ENCODE peak calls at places on chromosomes 3 and 15, in ten cellular contexts. K is heart right ventricle, S is fibroblast of lung, D is mammary epithelial cell, E is pancreas, N is endothelial cell, W is astrocyte of the cerebellum, G is PC-3, P is MCF 10A, R is neural crest cell. L is an unnamed sample.

GRCh38 chr3:45064512-45065372 is 38.6 kb downstream of the CLEC3B start:
- DNase-seq in K (no peak), S (peak), D (peak), E (no peak), N (no peak), W (no peak), G (peak), P (peak), R (no peak), L (peak)

GRCh38 chr3:149603126-149604074 is 54.4 kb downstream of the WWTR1 start:
- DNase-seq in K (no peak), S (peak), D (no peak), E (no peak), N (no peak), W (no peak), G (no peak), P (peak), R (no peak), L (no peak)

GRCh38 chr3:48851407-48851806 is 3.7 kb upstream of the PRKAR2A start:
- DNase-seq in K (no peak), S (peak), D (no peak), E (no peak), N (no peak), W (peak), G (no peak), P (no peak), R (peak), L (no peak)

GRCh38 chr3:55911256-55911655 is 424.1 kb upstream of the WNT5A start:
- DNase-seq in K (no peak), S (no peak), D (no peak), E (no peak), N (no peak), W (no peak), G (no peak), P (no peak), R (no peak), L (no peak)

GRCh38 chr3:66095295-66096001 is 56.7 kb upstream of the MAGI1 start:
- DNase-seq in K (no peak), S (no peak), D (no peak), E (no peak), N (no peak), W (no peak), G (no peak), P (no peak), R (no peak), L (no peak)

GRCh38 chr3:64242435-64242834 is 17.2 kb upstream of the PRICKLE2 start:
- DNase-seq in K (no peak), S (peak), D (no peak), E (no peak), N (no peak), W (no peak), G (no peak), P (no peak), R (no peak), L (no peak)

GRCh38 chr3:48765376-48765775 is 48.4 kb upstream of the IP6K2 start:
- DNase-seq in K (no peak), S (peak), D (peak), E (no peak), N (no peak), W (no peak), G (peak), P (peak), R (no peak), L (no peak)

GRCh38 chr15:34795267-34796081 is at the start of gene ACTC1:
- DNase-seq in K (peak), S (peak), D (peak), E (peak), N (peak), W (no peak), G (peak), P (peak), R (peak), L (peak)

GRCh38 chr3:168249539-168250414 is 154.1 kb upstream of the GOLIM4 start:
- DNase-seq in K (peak), S (peak), D (peak), E (peak), N (peak), W (peak), G (peak), P (peak), R (peak), L (peak)
- TF ChIP-seq CTCF in K (no peak), S (peak), D (no peak), E (no peak), N (no peak), W (peak), G (peak), P (no peak), R (peak), L (peak)

GRCh38 chr15:37217567-37217966 is 117.2 kb upstream of the MEIS2 start:
- DNase-seq in K (no peak), S (peak), D (no peak), E (no peak), N (no peak), W (no peak), G (no peak), P (no peak), R (no peak), L (no peak)

GRCh38 chr15:37220949-37221670 is 120.8 kb upstream of the MEIS2 start:
- DNase-seq in K (no peak), S (no peak), D (peak), E (no peak), N (no peak), W (no peak), G (no peak), P (no peak), R (no peak), L (no peak)

GRCh38 chr15:37221671-37222207 is 121.4 kb upstream of the MEIS2 start:
- DNase-seq in K (no peak), S (no peak), D (no peak), E (no peak), N (no peak), W (no peak), G (no peak), P (no peak), R (no peak), L (no peak)

GRCh38 chr15:37218351-37218916 is 118.1 kb upstream of the MEIS2 start:
- DNase-seq in K (no peak), S (no peak), D (no peak), E (no peak), N (no peak), W (no peak), G (no peak), P (no peak), R (no peak), L (no peak)

GRCh38 chr15:37219211-37219701 is 118.9 kb upstream of the MEIS2 start:
- DNase-seq in K (no peak), S (no peak), D (no peak), E (peak), N (no peak), W (no peak), G (no peak), P (no peak), R (no peak), L (no peak)
- TF ChIP-seq CTCF in K (no peak), S (no peak), D (no peak), E (no peak), N (no peak), W (no peak), G (no peak), P (no peak), R (no peak), L (no peak)

DNA sequence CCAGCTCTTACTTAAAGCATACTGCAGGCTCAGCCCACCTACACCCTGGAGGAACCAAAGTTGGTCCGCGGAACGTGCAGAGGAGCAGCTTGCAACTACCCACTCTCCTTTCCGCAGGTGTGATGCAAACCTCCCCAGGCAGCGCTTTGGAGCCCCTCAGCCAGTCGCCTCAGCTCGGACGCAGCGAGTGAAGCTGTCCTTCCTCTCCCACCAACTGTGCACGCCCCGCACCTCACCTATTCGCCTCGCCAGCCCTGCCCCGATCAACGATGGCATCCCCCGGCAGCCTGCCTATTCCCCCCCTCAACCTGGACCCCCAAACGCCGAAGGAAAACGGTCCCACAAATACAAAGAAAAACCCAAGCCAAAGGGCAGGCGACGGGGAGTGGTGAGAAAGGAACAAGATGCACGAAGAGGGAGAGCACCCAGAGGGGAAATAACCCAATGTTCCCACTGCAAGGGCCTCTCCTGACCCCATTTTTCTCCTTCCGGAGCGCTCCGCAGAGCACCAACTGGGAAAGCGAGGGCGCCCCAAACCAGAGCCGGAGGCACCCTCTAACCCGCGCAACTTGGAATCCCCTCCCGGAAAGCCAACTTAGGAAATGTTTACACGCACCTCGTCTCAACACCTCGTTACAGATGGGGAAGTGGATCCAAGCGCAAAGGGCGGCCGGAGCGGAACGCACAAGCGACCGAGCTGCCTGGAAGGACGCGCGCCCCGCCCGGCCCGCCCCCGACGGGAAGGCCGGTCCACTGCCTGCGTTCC is 660 bp downstream of the GLB1 start:
- DNase-seq in K (no peak), S (peak), D (peak), E (peak), N (peak), W (no peak), G (peak), P (peak), R (peak), L (no peak)
- TF ChIP-seq CTCF in K (no peak), S (no peak), D (no peak), E (no peak), N (no peak), W (no peak), G (no peak), P (no peak), R (no peak), L (no peak)

GRCh38 chr3:41129731-41130130 is 69.6 kb upstream of the CTNNB1 start:
- DNase-seq in K (no peak), S (no peak), D (no peak), E (no peak), N (no peak), W (no peak), G (no peak), P (no peak), R (no peak), L (no peak)

GRCh38 chr3:41126475-41126874 is 72.8 kb upstream of the CTNNB1 start:
- DNase-seq in K (no peak), S (no peak), D (no peak), E (no peak), N (no peak), W (no peak), G (no peak), P (no peak), R (no peak), L (no peak)

GRCh38 chr3:41126961-41127360 is 72.3 kb upstream of the CTNNB1 start:
- DNase-seq in K (no peak), S (no peak), D (no peak), E (no peak), N (no peak), W (no peak), G (no peak), P (no peak), R (no peak), L (no peak)

GRCh38 chr3:41125258-41125657 is 74.0 kb upstream of the CTNNB1 start:
- DNase-seq in K (no peak), S (no peak), D (peak), E (no peak), N (no peak), W (no peak), G (no peak), P (no peak), R (no peak), L (no peak)

DNA sequence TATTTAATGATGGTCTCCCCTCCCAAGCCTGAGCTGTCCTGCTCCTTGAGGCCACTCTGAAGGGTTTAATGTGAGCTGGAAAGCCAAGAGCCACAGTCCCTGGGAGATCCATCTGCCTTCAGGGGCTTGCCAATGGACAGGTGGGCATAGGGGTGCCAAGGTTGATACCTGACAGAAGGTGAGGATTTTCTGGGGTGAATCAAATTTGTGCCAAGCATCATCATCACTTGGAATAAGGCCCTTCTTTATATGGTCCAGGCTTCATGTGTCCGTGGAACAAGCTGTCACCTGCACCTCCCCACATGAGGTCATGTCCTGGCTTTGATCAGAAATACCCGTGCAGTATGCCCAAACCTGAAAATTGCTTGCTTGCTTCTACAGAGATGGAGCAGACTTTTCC is 71.9 kb upstream of the CTNNB1 start:
- DNase-seq in K (no peak), S (no peak), D (no peak), E (no peak), N (no peak), W (no peak), G (no peak), P (no peak), R (no peak), L (no peak)
- TF ChIP-seq CTCF in K (no peak), S (no peak), D (no peak), E (no peak), N (no peak), W (no peak), G (no peak), P (no peak), R (no peak), L (no peak)